ENCODE peak calls at places on chromosomes 5 and 9, in nine cellular contexts. C is HT-29, K is ELF-1, I is NCI-H1694 treated with DMSO at 0.1 percent for 48 hours, F is fibroblast of mammary gland, W is stomach, U is left cardiac atrium, Q is tibial artery, B is NCI-H460. J is an unnamed sample.

GRCh38 chr9:27529316-27530278 is at the start of gene MOB3B:
- DNase-seq in B (peak), C (peak), U (peak), Q (peak), K (peak), W (peak), I (peak), F (peak), J (peak)

GRCh38 chr5:157513182-157513581 is 53.2 kb downstream of the NIPAL4 start:
- DNase-seq in B (no peak), C (no peak), U (no peak), F (no peak), Q (peak), K (no peak), I (no peak), W (peak), J (no peak)

GRCh38 chr5:149694007-149694406 is 36.1 kb upstream of the PPARGC1B start:
- DNase-seq in W (no peak), K (no peak), Q (no peak), I (no peak), F (no peak), B (no peak), C (no peak), U (peak), J (peak)

GRCh38 chr5:180343846-180344327 is 9.2 kb downstream of the GFPT2 start:
- DNase-seq in U (peak), F (peak), K (peak), B (no peak), W (no peak), C (no peak), Q (no peak), I (peak), J (peak)

GRCh38 chr9:110069326-110070248 is 138.4 kb downstream of the C9orf152 start:
- DNase-seq in U (peak), F (peak), I (no peak), Q (peak), C (no peak), K (no peak), W (no peak), B (no peak), J (no peak)

GRCh38 chr5:112529525-112529924 is 110.4 kb upstream of the EPB41L4A start:
- DNase-seq in Q (no peak), K (no peak), C (peak), B (peak), W (no peak), F (peak), U (no peak), I (no peak), J (no peak)

GRCh38 chr9:129103595-129103965 is 7.0 kb downstream of the CRAT start:
- DNase-seq in C (no peak), W (no peak), U (no peak), Q (no peak), F (no peak), K (no peak), B (no peak), I (no peak), J (no peak)

GRCh38 chr9:108885643-108886348 is 23.7 kb downstream of the ACTL7A start:
- DNase-seq in W (no peak), C (peak), B (no peak), Q (no peak), K (no peak), U (no peak), I (no peak), F (peak), J (no peak)

GRCh38 chr9:128061305-128061704 is 5.8 kb downstream of the NAIF1 start:
- DNase-seq in W (no peak), C (no peak), I (no peak), U (no peak), Q (no peak), B (no peak), K (no peak), F (no peak), J (no peak)

GRCh38 chr5:124740991-124741583 is 5.4 kb downstream of the ZNF608 start:
- DNase-seq in C (peak), W (no peak), I (no peak), K (no peak), F (peak), U (no peak), Q (no peak), B (no peak), J (no peak)

GRCh38 chr5:122262107-122262506 is 49.9 kb upstream of the SNCAIP start:
- DNase-seq in F (peak), B (no peak), I (no peak), W (no peak), K (no peak), C (no peak), Q (no peak), U (no peak), J (no peak)

GRCh38 chr5:95113489-95113888 is 171.4 kb downstream of the MCTP1 start:
- DNase-seq in W (no peak), F (peak), Q (no peak), U (no peak), K (peak), B (no peak), I (no peak), C (no peak), J (no peak)

GRCh38 chr5:133531634-133532033 is 80.7 kb downstream of the FSTL4 start:
- DNase-seq in B (no peak), I (no peak), W (no peak), C (no peak), K (no peak), Q (no peak), F (peak), U (no peak), J (no peak)

GRCh38 chr5:124555179-124555578 is 191.3 kb downstream of the ZNF608 start:
- DNase-seq in W (no peak), Q (no peak), K (no peak), C (no peak), I (no peak), U (no peak), B (no peak), F (no peak), J (no peak)

GRCh38 chr9:134276463-134277245 is 49.6 kb upstream of the RXRA start:
- DNase-seq in W (no peak), Q (no peak), F (no peak), U (no peak), C (no peak), I (no peak), K (peak), B (no peak), J (no peak)

GRCh38 chr9:126932871-126933321 is 18.3 kb downstream of the RALGPS1 start:
- DNase-seq in F (no peak), W (no peak), Q (no peak), U (no peak), B (no peak), I (no peak), C (no peak), K (peak), J (no peak)

GRCh38 chr9:122228906-122229837 is at the start of gene LHX6:
- DNase-seq in I (no peak), C (no peak), W (no peak), K (peak), Q (no peak), U (no peak), B (no peak), F (peak), J (no peak)

GRCh38 chr5:83683836-83684235 is 36.8 kb downstream of the HAPLN1 start:
- DNase-seq in I (no peak), C (no peak), B (no peak), K (no peak), F (no peak), U (no peak), W (no peak), Q (no peak), J (no peak)

GRCh38 chr5:7396169-7397004 is 449 bp downstream of the ADCY2 start:
- DNase-seq in B (no peak), Q (no peak), W (no peak), C (no peak), I (no peak), F (peak), K (peak), U (no peak), J (no peak)

GRCh38 chr5:135951257-135951656 is 3.5 kb downstream of the LECT2 start:
- DNase-seq in U (no peak), W (no peak), I (no peak), B (no peak), C (no peak), K (no peak), F (no peak), Q (no peak), J (no peak)

GRCh38 chr5:156380846-156381245 is 53.9 kb downstream of the SGCD start:
- DNase-seq in F (peak), Q (no peak), B (no peak), U (no peak), W (no peak), K (no peak), I (no peak), C (no peak), J (no peak)

GRCh38 chr5:138138949-138139775 is at the start of gene NME5:
- DNase-seq in Q (no peak), W (peak), U (peak), K (peak), F (peak), B (peak), C (no peak), I (no peak), J (peak)

J was measured in Right ventricle myocardium superior.